ENCODE peak calls at places on chromosomes 4 and X, in five cellular contexts. O is heart right ventricle; Z is A673; R is CD8-positive, alpha-beta memory T cell; L is adipocyte. J is an unnamed sample.
A peak's percentile ranks its signal among the peaks of the same experiment; 100 is the strongest.

GRCh38 chr4:51906167-51906647 is 63.3 kb downstream of the DCUN1D4 start:
- DNase-seq in O (no peak), Z (no peak), R (no peak), L (no peak), J (no peak)

GRCh38 chrX:150730719-150731118 is 37.5 kb downstream of the MTMR1 start:
- DNase-seq in O (no peak), Z (no peak), R (no peak), L (peak; percentile 65), J (no peak)

GRCh38 chr4:152831416-152831815 is 51.7 kb downstream of the ARFIP1 start:
- DNase-seq in O (no peak), Z (no peak), R (no peak), L (no peak), J (no peak)

GRCh38 chrX:106980952-106981626 is 18.9 kb downstream of the MORC4 start:
- DNase-seq in O (no peak), Z (no peak), R (no peak), L (no peak), J (no peak)

GRCh38 chr4:112926826-112927225 is 122.6 kb upstream of the ANK2 start:
- DNase-seq in O (no peak), Z (no peak), R (no peak), L (no peak), J (no peak)

GRCh38 chr4:164221631-164222030 is 532.3 kb upstream of the SMIM31 start:
- DNase-seq in O (no peak), Z (no peak), R (no peak), L (no peak), J (peak; percentile 62)

GRCh38 chr4:16642897-16643296 is 255.5 kb downstream of the LDB2 start:
- DNase-seq in O (no peak), Z (peak; percentile 53), R (no peak), L (no peak), J (no peak)

GRCh38 chr4:142473218-142473959 is 372.7 kb downstream of the INPP4B start:
- DNase-seq in O (peak; percentile 21), Z (peak; percentile 12), R (no peak), L (no peak), J (no peak)

GRCh38 chr4:83381173-83381572 is 46.5 kb upstream of the HPSE start:
- DNase-seq in O (no peak), Z (no peak), R (no peak), L (no peak), J (no peak)

GRCh38 chr4:169921237-169921636 is 105.0 kb downstream of the MFAP3L start:
- DNase-seq in O (no peak), Z (no peak), R (no peak), L (no peak), J (no peak)

GRCh38 chr4:138062929-138063328 is 179.2 kb downstream of the SLC7A11 start:
- DNase-seq in O (no peak), Z (peak; percentile 22), R (no peak), L (peak; percentile 16), J (no peak)

GRCh38 chr4:10461091-10461849 is 4.0 kb upstream of the ZNF518B start:
- DNase-seq in O (peak; percentile 15), Z (no peak), R (peak; percentile 64), L (peak; percentile 69), J (peak; percentile 61)

GRCh38 chr4:108168213-108168671 is 490 bp downstream of the LEF1 start:
- DNase-seq in O (no peak), Z (no peak), R (no peak), L (no peak), J (no peak)

GRCh38 chrX:129736491-129736890 is 2.3 kb upstream of the XPNPEP2 start:
- DNase-seq in O (no peak), Z (no peak), R (no peak), L (no peak), J (no peak)

GRCh38 chr4:109254845-109255244 is 47.6 kb downstream of the COL25A1 start:
- DNase-seq in O (no peak), Z (no peak), R (no peak), L (no peak), J (no peak)

GRCh38 chr4:73620115-73620792 is at the start of gene RASSF6:
- DNase-seq in O (no peak), Z (no peak), R (no peak), L (no peak), J (peak; percentile 3)

GRCh38 chr4:12296366-12296765 is 867.7 kb upstream of the HS3ST1 start:
- DNase-seq in O (no peak), Z (no peak), R (no peak), L (no peak), J (no peak)

GRCh38 chr4:89509708-89510269 is 202.2 kb upstream of the GPRIN3 start:
- DNase-seq in O (no peak), Z (no peak), R (no peak), L (peak; percentile 94), J (no peak)

GRCh38 chr4:63563288-63564014 is 845.8 kb downstream of the TECRL start:
- DNase-seq in O (no peak), Z (no peak), R (no peak), L (no peak), J (no peak)

GRCh38 chr4:183163135-183163534 is 64.1 kb downstream of the WWC2 start:
- DNase-seq in O (no peak), Z (no peak), R (no peak), L (no peak), J (no peak)

GRCh38 chr4:25484243-25484721 is 107.2 kb downstream of the ANAPC4 start:
- DNase-seq in O (no peak), Z (peak; percentile 9), R (no peak), L (no peak), J (no peak)

GRCh38 chr4:16116493-16116990 is 32.7 kb upstream of the PROM1 start:
- DNase-seq in O (no peak), Z (no peak), R (no peak), L (no peak), J (no peak)

GRCh38 chr4:101349346-101350064 is 2.2 kb upstream of the PPP3CA start:
- DNase-seq in O (peak; percentile 57), Z (no peak), R (no peak), L (peak; percentile 31), J (peak; percentile 65)

GRCh38 chr4:186778134-186778533 is 54.5 kb upstream of the FAT1 start:
- DNase-seq in O (no peak), Z (no peak), R (no peak), L (no peak), J (no peak)

GRCh38 chr4:136583567-136583966 is 948.7 kb downstream of the PCDH18 start:
- DNase-seq in O (no peak), Z (no peak), R (no peak), L (no peak), J (no peak)

GRCh38 chrX:13293700-13294099 is 26.2 kb downstream of the ATXN3L start:
- DNase-seq in O (no peak), Z (peak; percentile 17), R (no peak), L (peak; percentile 3), J (peak; percentile 14)

GRCh38 chr4:181278941-181279340 is 964.3 kb upstream of the TENM3 start:
- DNase-seq in O (no peak), Z (no peak), R (no peak), L (no peak), J (no peak)

GRCh38 chr4:41102360-41103092 is 111.8 kb downstream of the APBB2 start:
- DNase-seq in O (no peak), Z (no peak), R (no peak), L (no peak), J (no peak)

GRCh38 chr4:11724731-11725130 is 296.0 kb upstream of the HS3ST1 start:
- DNase-seq in O (no peak), Z (no peak), R (no peak), L (peak; percentile 67), J (no peak)

GRCh38 chr4:53932784-53933183 is 131.6 kb downstream of the CHIC2 start:
- DNase-seq in O (no peak), Z (no peak), R (no peak), L (peak; percentile 80), J (peak; percentile 100)

DNA sequence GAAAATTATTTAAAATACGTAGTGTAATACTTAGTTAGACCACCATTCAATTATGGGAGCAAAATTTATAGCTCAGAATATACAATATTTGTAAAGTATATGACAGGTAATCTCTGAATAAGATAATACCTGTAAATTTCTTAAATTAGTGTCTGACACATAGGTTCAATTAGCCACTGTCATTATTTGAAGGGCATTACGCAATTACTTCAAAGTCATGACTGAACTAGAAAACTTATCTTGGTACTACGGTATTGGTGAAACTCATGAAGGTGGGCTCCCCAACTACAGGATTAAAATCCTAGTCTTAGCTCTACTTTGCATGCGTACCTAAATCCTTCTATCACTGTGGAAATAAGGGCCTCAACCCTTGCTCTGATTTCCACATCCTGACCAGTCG is 860.7 kb downstream of the PCDH19 start:
- DNase-seq in O (no peak), Z (no peak), R (no peak), L (no peak), J (no peak)
- H3K4me3 ChIP-seq in O (no peak overlapping the region), Z (no peak overlapping the region), R (no peak overlapping the region), L (no peak overlapping the region), J (no peak overlapping the region)

GRCh38 chr4:8470451-8471024 is 30.0 kb downstream of the TRMT44 start:
- DNase-seq in O (no peak), Z (no peak), R (no peak), L (no peak), J (no peak)
- H3K36me3 ChIP-seq in O (no peaks in the 10 kb centered on the region), Z (peaks cover 7% of the 10 kb centered on the region), R (peaks cover 4% of the 10 kb centered on the region), L (peaks cover 40% of the 10 kb centered on the region), J (peaks cover 10% of the 10 kb centered on the region)

GRCh38 chrX:55593296-55593695 is 29.9 kb upstream of the FOXR2 start:
- DNase-seq in O (no peak), Z (no peak), R (no peak), L (no peak), J (no peak)
- H3K9me3 ChIP-seq in O (no peaks in the 10 kb centered on the region), Z (peaks cover under 1% of the 10 kb centered on the region), R (no peaks in the 10 kb centered on the region), L (no peaks in the 10 kb centered on the region), J (no peaks in the 10 kb centered on the region)

GRCh38 chrX:38315186-38315585 is 12.1 kb downstream of the RPGR start:
- DNase-seq in O (no peak), Z (no peak), R (no peak), L (no peak), J (no peak)
- H3K4me3 ChIP-seq in O (no peak overlapping the region), Z (no peak overlapping the region), R (no peak overlapping the region), L (no peak overlapping the region), J (no peak overlapping the region)

GRCh38 chr4:123786955-123787354 is 390.4 kb downstream of the SPRY1 start:
- DNase-seq in O (peak; percentile 42), Z (no peak), R (no peak), L (peak; percentile 58), J (peak; percentile 77)

GRCh38 chr4:123785515-123785914 is 388.9 kb downstream of the SPRY1 start:
- DNase-seq in O (peak; percentile 40), Z (no peak), R (no peak), L (peak; percentile 87), J (peak; percentile 96)

GRCh38 chr4:123786159-123786915 is 389.7 kb downstream of the SPRY1 start:
- DNase-seq in O (no peak), Z (no peak), R (no peak), L (peak; percentile 30), J (no peak)

GRCh38 chr4:123788577-123788976 is 392.0 kb downstream of the SPRY1 start:
- DNase-seq in O (no peak), Z (no peak), R (no peak), L (peak; percentile 83), J (no peak)

GRCh38 chr4:123787710-123788109 is 391.1 kb downstream of the SPRY1 start:
- DNase-seq in O (no peak), Z (no peak), R (no peak), L (no peak), J (peak; percentile 51)
- H3K36me3 ChIP-seq in O (no peaks in the 10 kb centered on the region), Z (no peaks in the 10 kb centered on the region), R (no peaks in the 10 kb centered on the region), L (no peaks in the 10 kb centered on the region), J (no peaks in the 10 kb centered on the region)

GRCh38 chrX:39299615-39300014 is 498.4 kb downstream of the MID1IP1 start:
- DNase-seq in O (no peak), Z (no peak), R (no peak), L (no peak), J (no peak)
- H3K9me3 ChIP-seq in O (peaks cover 4% of the 10 kb centered on the region), Z (no peaks in the 10 kb centered on the region), R (no peaks in the 10 kb centered on the region), L (peaks cover 70% of the 10 kb centered on the region), J (no peaks in the 10 kb centered on the region)

J was measured in MG63.